ENCODE peak calls at places on chromosomes 12 and 14, in ten cellular contexts. W is H1, D is ovary, Y is GM12891, O is right lobe of liver, Z is A549, S is adrenal gland, V is spleen, T is Peyer's patch, F is upper lobe of left lung. N is an unnamed sample.

GRCh38 chr12:761276-761675 is 8.9 kb downstream of the WNK1 start:
- DNase-seq in W (no peak), D (no peak), Y (no peak), O (no peak), Z (no peak), S (no peak), V (no peak), T (no peak), F (no peak), N (no peak)

GRCh38 chr14:105051182-105052109 is 13.8 kb downstream of the GPR132 start:
- DNase-seq in W (no peak), D (no peak), Y (no peak), O (no peak), Z (no peak), S (no peak), V (peak; percentile 70), T (no peak), F (no peak), N (no peak)

GRCh38 chr12:98369601-98370000 is 145.8 kb upstream of the TMPO start:
- DNase-seq in W (no peak), D (no peak), Y (no peak), O (no peak), Z (no peak), S (no peak), V (no peak), T (no peak), F (no peak), N (no peak)

GRCh38 chr12:76587428-76588178 is 28.0 kb upstream of the OSBPL8 start:
- DNase-seq in W (no peak), D (no peak), Y (no peak), O (no peak), Z (no peak), S (no peak), V (no peak), T (no peak), F (no peak), N (no peak)

GRCh38 chr12:51923506-51924365 is 16.4 kb downstream of the ACVRL1 start:
- DNase-seq in W (peak; percentile 93), D (peak; percentile 38), Y (no peak), O (peak; percentile 74), Z (no peak), S (no peak), V (peak; percentile 92), T (peak; percentile 77), F (peak; percentile 72), N (no peak)

GRCh38 chr12:70117670-70118069 is 125.6 kb upstream of the CNOT2 start:
- DNase-seq in W (no peak), D (no peak), Y (no peak), O (no peak), Z (no peak), S (no peak), V (no peak), T (no peak), F (no peak), N (no peak)

GRCh38 chr14:65137648-65138317 is 35.5 kb upstream of the MAX start:
- DNase-seq in W (no peak), D (no peak), Y (no peak), O (no peak), Z (no peak), S (no peak), V (no peak), T (no peak), F (no peak), N (no peak)

GRCh38 chr12:8887285-8887715 is 27.0 kb upstream of the PHC1 start:
- DNase-seq in W (no peak), D (no peak), Y (no peak), O (no peak), Z (no peak), S (no peak), V (no peak), T (no peak), F (no peak), N (no peak)

GRCh38 chr12:72602616-72603015 is 330.4 kb downstream of the TRHDE start:
- DNase-seq in W (no peak), D (no peak), Y (no peak), O (no peak), Z (no peak), S (no peak), V (no peak), T (no peak), F (no peak), N (no peak)

GRCh38 chr12:18461738-18462137 is 200.4 kb downstream of the PIK3C2G start:
- DNase-seq in W (no peak), D (no peak), Y (no peak), O (no peak), Z (no peak), S (no peak), V (no peak), T (no peak), F (no peak), N (no peak)

GRCh38 chr14:105093426-105094192 is 28.4 kb upstream of the GPR132 start:
- DNase-seq in W (peak; percentile 92), D (peak; percentile 86), Y (peak; percentile 94), O (no peak), Z (peak; percentile 93), S (peak; percentile 62), V (peak; percentile 93), T (peak; percentile 89), F (peak; percentile 87), N (peak; percentile 88)

GRCh38 chr14:34691173-34691572 is 23.2 kb downstream of the CFL2 start:
- DNase-seq in W (no peak), D (no peak), Y (no peak), O (no peak), Z (no peak), S (no peak), V (no peak), T (no peak), F (no peak), N (no peak)

GRCh38 chr14:34692898-34693227 is 21.5 kb downstream of the CFL2 start:
- DNase-seq in W (no peak), D (no peak), Y (no peak), O (no peak), Z (no peak), S (no peak), V (no peak), T (no peak), F (no peak), N (no peak)

GRCh38 chr14:34692348-34692747 is 22.0 kb downstream of the CFL2 start:
- DNase-seq in W (no peak), D (no peak), Y (no peak), O (no peak), Z (no peak), S (no peak), V (no peak), T (no peak), F (no peak), N (no peak)

GRCh38 chr14:34688470-34689206 is 25.8 kb downstream of the CFL2 start:
- DNase-seq in W (no peak), D (no peak), Y (no peak), O (no peak), Z (no peak), S (peak; percentile 57), V (no peak), T (no peak), F (no peak), N (no peak)

GRCh38 chr14:34693228-34693939 is 21.0 kb downstream of the CFL2 start:
- DNase-seq in W (peak; percentile 70), D (peak; percentile 21), Y (no peak), O (peak; percentile 67), Z (peak; percentile 83), S (peak; percentile 35), V (no peak), T (peak; percentile 53), F (peak; percentile 57), N (no peak)
- TF ChIP-seq POLR2A in W (peak; percentile 92), D (no peak), Y (no peak), O (no peak), Z (peak; percentile 87), S (no peak), V (no peak), T (no peak), F (no peak), N (no peak)

DNA sequence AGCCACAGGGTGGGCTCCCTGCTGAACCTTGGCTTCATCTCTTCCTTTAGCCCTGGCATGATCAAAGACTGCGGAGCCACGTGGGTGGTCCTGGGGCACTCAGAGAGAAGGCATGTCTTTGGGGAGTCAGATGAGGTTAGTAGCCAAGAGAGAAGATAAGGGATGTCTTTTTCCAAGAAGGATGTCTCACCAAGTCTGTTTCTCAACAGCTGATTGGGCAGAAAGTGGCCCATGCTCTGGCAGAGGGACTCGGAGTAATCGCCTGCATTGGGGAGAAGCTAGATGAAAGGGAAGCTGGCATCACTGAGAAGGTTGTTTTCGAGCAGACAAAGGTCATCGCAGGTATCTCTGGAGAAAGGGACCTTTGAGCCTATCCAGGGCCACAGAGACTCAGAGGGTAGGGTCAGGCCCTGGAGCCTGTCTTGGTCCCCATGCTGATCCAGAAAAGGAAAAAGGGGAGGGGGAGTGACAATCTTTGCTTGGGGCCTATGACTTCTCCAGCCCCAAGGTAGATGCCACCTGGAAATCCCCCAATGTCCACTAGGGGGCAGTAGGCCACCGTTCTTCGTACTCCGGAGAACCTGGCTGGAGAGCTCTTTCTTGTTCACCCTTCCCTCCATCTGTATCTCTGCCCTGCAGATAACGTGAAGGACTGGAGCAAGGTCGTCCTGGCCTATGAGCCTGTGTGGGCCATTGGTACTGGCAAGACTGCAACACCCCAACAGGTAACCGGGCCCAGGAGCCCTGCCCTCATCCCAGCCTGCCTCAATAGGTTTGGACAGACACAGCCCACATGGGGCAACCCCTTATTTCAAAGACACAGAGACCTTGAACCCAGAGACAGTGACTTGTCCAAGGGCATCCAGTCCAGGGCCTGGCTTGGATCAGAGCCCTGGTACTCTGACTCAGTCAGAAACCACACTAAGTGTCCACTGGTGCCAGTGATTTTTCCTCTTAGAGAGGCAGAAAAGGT is 2.0 kb downstream of the TPI1 start:
- DNase-seq in W (peak; percentile 97), D (peak; percentile 83), Y (no peak), O (peak; percentile 77), Z (peak; percentile 86), S (peak; percentile 85), V (peak; percentile 92), T (peak; percentile 86), F (peak; percentile 80), N (peak; percentile 53)
- TF ChIP-seq POLR2A in W (peak; percentile 65), D (peak; percentile 13), Y (peak; percentile 16), O (no peak), Z (peak; percentile 18), S (no peak), V (no peak), T (no peak), F (no peak), N (no peak)

DNA sequence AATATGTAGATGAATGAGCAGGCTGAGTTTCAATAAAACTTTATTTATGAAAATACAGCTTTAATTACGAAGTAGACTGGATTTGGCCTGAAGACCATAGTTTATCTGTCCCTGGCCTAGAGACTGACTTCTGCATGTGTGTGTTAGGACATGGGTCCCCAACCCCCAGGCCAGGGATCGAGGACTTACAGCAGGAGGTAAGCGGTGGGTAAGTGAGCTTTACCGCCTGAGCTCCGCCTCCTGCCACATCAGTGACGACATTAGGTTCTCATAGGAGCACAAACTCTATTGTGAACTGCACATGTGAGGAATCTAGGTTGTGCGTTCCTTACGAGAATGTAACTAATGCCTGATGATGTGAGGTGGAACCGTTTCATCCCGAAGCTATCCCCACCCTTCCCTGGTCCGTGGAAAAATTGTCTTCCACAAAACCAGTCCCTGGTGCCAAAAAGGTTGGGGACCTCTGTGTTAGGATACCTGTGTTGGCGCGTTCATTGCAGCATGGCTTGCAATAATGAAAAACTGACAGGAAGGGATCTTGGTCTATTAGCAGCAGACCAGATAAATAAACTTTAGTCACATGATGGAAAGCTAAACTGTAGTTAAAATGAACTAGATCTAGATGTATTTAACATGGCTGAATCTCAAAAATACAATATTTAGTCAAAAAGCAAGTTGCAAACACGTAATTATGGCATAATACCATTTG is 4.1 kb downstream of the GLRX5 start:
- DNase-seq in W (no peak), D (no peak), Y (no peak), O (no peak), Z (no peak), S (no peak), V (no peak), T (no peak), F (no peak), N (no peak)
- TF ChIP-seq POLR2A in W (no peak), D (no peak), Y (no peak), O (no peak), Z (no peak), S (no peak), V (no peak), T (no peak), F (no peak), N (no peak)

GRCh38 chr14:68794130-68794855 is 1.4 kb upstream of the ZFP36L1 start:
- DNase-seq in W (peak; percentile 55), D (peak; percentile 88), Y (no peak), O (peak; percentile 92), Z (peak; percentile 86), S (peak; percentile 93), V (peak; percentile 97), T (peak; percentile 86), F (peak; percentile 93), N (no peak)
- TF ChIP-seq POLR2A in W (peak; percentile 72), D (peak; percentile 84), Y (peak; percentile 32), O (peak; percentile 82), Z (peak; percentile 48), S (peak; percentile 92), V (peak; percentile 80), T (peak; percentile 43), F (peak; percentile 54), N (no peak)